ENCODE peak calls at places on chromosomes 4 and X, in five cellular contexts. M, G, E, D and W are unnamed samples.

GRCh38 chrX:14497184-14497666 is 32.1 kb upstream of the GLRA2 start:
- DNase-seq in M (no peak), G (peak; percentile 19), E (no peak), D (no peak), W (no peak)

GRCh38 chr4:108356209-108356535 is 187.4 kb upstream of the LEF1 start:
- DNase-seq in M (no peak), G (no peak), E (no peak), D (no peak), W (no peak)

GRCh38 chrX:153803211-153804099 is 9.0 kb downstream of the SSR4 start:
- DNase-seq in M (no peak), G (no peak), E (no peak), D (no peak), W (no peak)

GRCh38 chr4:147378780-147379179 is 102.1 kb upstream of the EDNRA start:
- DNase-seq in M (no peak), G (no peak), E (no peak), D (peak; percentile 66), W (no peak)

GRCh38 chrX:24357101-24357500 is 3.3 kb upstream of the SUPT20HL1 start:
- DNase-seq in M (no peak), G (peak; percentile 19), E (no peak), D (no peak), W (no peak)

GRCh38 chr4:73731968-73732610 is 8.3 kb upstream of the CXCL8 start:
- DNase-seq in M (no peak), G (no peak), E (no peak), D (no peak), W (no peak)

GRCh38 chr4:152928286-152928685 is 7.8 kb upstream of the FHDC1 start:
- DNase-seq in M (no peak), G (no peak), E (no peak), D (no peak), W (no peak)

GRCh38 chr4:157314906-157315305 is 94.4 kb downstream of the GRIA2 start:
- DNase-seq in M (no peak), G (no peak), E (no peak), D (no peak), W (no peak)

GRCh38 chr4:46404961-46405360 is 15.0 kb upstream of the GABRA2 start:
- DNase-seq in M (no peak), G (no peak), E (no peak), D (no peak), W (no peak)